ENCODE peak calls at places on chromosomes 13 and 19, in four cellular contexts. I is GM12878, M is H1, P is K562. X is an unnamed sample.
A peak's percentile ranks its signal among the peaks of the same experiment; 100 is the strongest.

GRCh38 chr19:42466521-42467436 is 24.0 kb upstream of the CXCL17 start:
- DNase-seq in P (no peak), I (no peak), M (no peak), X (no peak)

GRCh38 chr19:47247308-47247990 is 8.9 kb upstream of the CCDC9 start:
- DNase-seq in I (no peak), P (peak; percentile 64), M (peak; percentile 92), X (peak; percentile 56)

GRCh38 chr19:35458821-35459391 is 10.8 kb downstream of the FFAR2 start:
- DNase-seq in M (no peak), I (peak; percentile 64), P (no peak), X (peak; percentile 92)

GRCh38 chr19:42282036-42282762 is 13.1 kb downstream of the CIC start:
- DNase-seq in P (no peak), I (no peak), M (peak; percentile 68), X (no peak)

GRCh38 chr13:26051231-26052135 is at the start of gene SHISA2:
- DNase-seq in P (no peak), M (peak; percentile 79), I (no peak), X (no peak)

GRCh38 chr13:114130708-114131580 is 1.5 kb downstream of the RASA3 start:
- DNase-seq in M (no peak), I (no peak), P (peak; percentile 29), X (no peak)

GRCh38 chr13:67466569-67466968 is 236.4 kb upstream of the PCDH9 start:
- DNase-seq in I (no peak), M (no peak), P (no peak), X (no peak)

GRCh38 chr13:106385669-106386068 is 149.8 kb downstream of the EFNB2 start:
- DNase-seq in I (no peak), M (no peak), P (no peak), X (no peak)

GRCh38 chr19:44653977-44654784 is 10.5 kb downstream of the PVR start:
- DNase-seq in M (peak; percentile 83), I (peak; percentile 38), P (peak; percentile 57), X (peak; percentile 36)

GRCh38 chr19:39140195-39140516 is 14.6 kb downstream of the PAK4 start:
- DNase-seq in M (no peak), I (no peak), P (no peak), X (no peak)

GRCh38 chr19:41933693-41934426 is 5.6 kb upstream of the ERFL start:
- DNase-seq in M (no peak), I (no peak), P (no peak), X (no peak)

GRCh38 chr19:38709119-38709518 is 35.2 kb downstream of the CAPN12 start:
- DNase-seq in I (no peak), M (no peak), P (no peak), X (no peak)

GRCh38 chr19:4567584-4568071 is 8.1 kb upstream of the SEMA6B start:
- DNase-seq in I (no peak), M (peak; percentile 99), P (peak; percentile 87), X (peak; percentile 40)

GRCh38 chr13:73708393-73708985 is 425.7 kb downstream of the KLF12 start:
- DNase-seq in M (no peak), I (no peak), P (peak; percentile 36), X (peak; percentile 59)

GRCh38 chr13:79141082-79141481 is 265.0 kb downstream of the RBM26 start:
- DNase-seq in P (no peak), M (no peak), I (no peak), X (no peak)

GRCh38 chr19:42276821-42277220 is 7.8 kb downstream of the CIC start:
- DNase-seq in I (no peak), M (no peak), P (no peak), X (no peak)

GRCh38 chr13:71979616-71980015 is 112.6 kb upstream of the DACH1 start:
- DNase-seq in P (no peak), M (peak; percentile 49), I (no peak), X (peak; percentile 4)

GRCh38 chr13:79541426-79542049 is 60.6 kb downstream of the NDFIP2 start:
- DNase-seq in I (peak; percentile 49), P (peak; percentile 20), M (no peak), X (peak; percentile 62)

GRCh38 chr19:13093407-13094284 is 9.0 kb downstream of the LYL1 start:
- DNase-seq in I (no peak), P (peak; percentile 83), M (peak; percentile 89), X (peak; percentile 76)

GRCh38 chr19:13090511-13091231 is 12.0 kb downstream of the LYL1 start:
- DNase-seq in P (no peak), I (no peak), M (no peak), X (no peak)

GRCh38 chr19:13092608-13093260 is 9.9 kb downstream of the LYL1 start:
- DNase-seq in M (no peak), P (no peak), I (no peak), X (peak; percentile 13)

GRCh38 chr19:13091400-13092161 is 11.1 kb downstream of the LYL1 start:
- DNase-seq in P (no peak), M (peak; percentile 65), I (no peak), X (no peak)

GRCh38 chr19:13092206-13092605 is 10.5 kb downstream of the LYL1 start:
- DNase-seq in P (no peak), I (no peak), M (no peak), X (no peak)
- TF ChIP-seq EZH2 in P (no peak), I (no peak), M (no peak), X (no peak)

GRCh38 chr19:6110360-6110977 is at the start of gene RFX2:
- DNase-seq in I (peak; percentile 88), M (peak; percentile 97), P (peak; percentile 97), X (peak; percentile 96)

GRCh38 chr19:6113616-6114188 is 3.4 kb upstream of the RFX2 start:
- DNase-seq in M (no peak), I (no peak), P (no peak), X (no peak)

GRCh38 chr19:6105444-6105843 is 4.9 kb downstream of the RFX2 start:
- DNase-seq in P (no peak), M (no peak), I (no peak), X (no peak)

GRCh38 chr19:6109947-6110346 is 353 bp downstream of the RFX2 start:
- DNase-seq in P (no peak), I (no peak), M (no peak), X (no peak)

DNA sequence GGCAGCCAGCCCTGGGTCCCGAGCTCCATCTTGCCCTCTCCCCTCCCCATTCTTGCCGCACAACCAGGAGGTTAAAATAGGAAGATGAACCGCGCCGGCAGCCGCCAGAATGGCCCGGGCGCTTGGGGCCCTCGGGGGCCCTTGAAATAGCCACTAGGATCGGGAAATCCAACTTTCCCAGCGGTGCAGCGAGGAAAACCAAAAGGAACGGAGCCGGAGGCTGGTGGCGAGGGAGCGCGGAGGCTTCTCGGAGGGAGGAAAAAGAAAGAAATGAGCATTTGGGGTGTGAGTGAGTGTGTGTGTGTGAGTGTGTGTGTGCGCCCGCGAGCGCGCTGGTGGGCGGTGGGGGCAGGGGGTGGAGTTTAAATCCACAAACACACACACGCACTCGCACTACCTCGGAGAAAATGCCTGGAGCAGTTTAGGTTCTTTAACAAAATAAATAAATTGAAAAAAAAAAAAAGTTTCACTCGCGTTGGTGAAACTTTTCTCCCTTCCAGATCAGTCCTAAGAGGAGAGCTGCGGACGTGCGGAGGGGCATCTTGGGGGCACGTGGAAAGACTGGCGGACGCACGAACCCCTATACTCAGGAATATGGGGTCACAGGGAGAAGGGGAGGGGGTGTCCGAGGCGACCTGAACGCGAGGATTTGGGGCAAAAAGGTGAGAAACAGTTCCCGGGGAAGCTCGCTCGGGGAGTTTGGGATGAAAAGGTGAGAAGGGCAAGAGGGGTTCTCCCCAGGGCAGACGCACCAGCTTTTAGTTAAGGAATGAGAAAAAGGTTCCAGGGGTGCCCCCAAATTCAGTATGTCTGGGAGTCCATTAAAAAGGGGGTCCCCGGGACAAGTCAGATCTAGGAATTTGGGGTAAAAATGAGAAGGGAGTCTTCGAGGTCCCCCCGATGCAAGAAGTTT is 1.3 kb downstream of the RFX2 start:
- DNase-seq in M (peak; percentile 54), P (peak; percentile 37), I (no peak), X (no peak)
- TF ChIP-seq HDAC2 in M (no peak), P (peak; percentile 48), I (no peak), X (no peak)

GRCh38 chr13:22243519-22244197 is 572.8 kb downstream of the FGF9 start:
- DNase-seq in I (no peak), M (no peak), P (no peak), X (no peak)

GRCh38 chr13:22235950-22236290 is 565.0 kb downstream of the FGF9 start:
- DNase-seq in M (peak; percentile 59), P (no peak), I (no peak), X (no peak)

GRCh38 chr13:22238269-22238668 is 567.4 kb downstream of the FGF9 start:
- DNase-seq in P (no peak), I (no peak), M (no peak), X (no peak)

GRCh38 chr13:22235285-22235949 is 564.5 kb downstream of the FGF9 start:
- DNase-seq in M (no peak), P (no peak), I (no peak), X (no peak)

DNA sequence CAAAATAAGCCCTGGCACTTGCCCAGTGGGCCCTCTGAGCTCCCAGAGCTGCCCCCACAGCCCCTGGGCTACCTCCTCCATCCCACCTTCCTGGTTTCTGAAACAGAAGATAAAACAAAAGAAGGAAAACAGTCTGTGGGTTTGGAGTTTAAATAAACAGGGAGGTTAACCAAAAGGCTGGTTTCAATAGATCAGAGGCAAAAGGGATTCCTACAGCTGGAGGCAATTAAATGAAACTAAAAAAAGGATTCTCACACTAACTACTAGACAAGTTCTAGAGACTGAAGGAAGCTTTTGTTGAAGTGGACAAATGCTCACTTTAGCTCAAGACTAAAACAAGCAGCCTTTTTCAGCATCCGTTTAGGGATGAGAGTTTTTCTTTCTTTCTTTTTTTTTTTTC is 569.8 kb downstream of the FGF9 start:
- DNase-seq in P (no peak), M (no peak), I (no peak), X (no peak)
- TF ChIP-seq EZH2 in P (no peak), M (no peak), I (no peak), X (no peak)

GRCh38 chr19:10717356-10718204 is at the start of gene DNM2:
- DNase-seq in M (peak; percentile 100), I (peak; percentile 100), P (peak; percentile 95), X (peak; percentile 100)

GRCh38 chr19:10717054-10717355 is 874 bp upstream of the DNM2 start:
- DNase-seq in I (no peak), M (no peak), P (no peak), X (no peak)

GRCh38 chr19:10720607-10721125 is 2.8 kb downstream of the DNM2 start:
- DNase-seq in M (no peak), I (no peak), P (no peak), X (no peak)

GRCh38 chr19:10719466-10719961 is 1.6 kb downstream of the DNM2 start:
- DNase-seq in P (peak; percentile 60), M (no peak), I (no peak), X (no peak)

DNA sequence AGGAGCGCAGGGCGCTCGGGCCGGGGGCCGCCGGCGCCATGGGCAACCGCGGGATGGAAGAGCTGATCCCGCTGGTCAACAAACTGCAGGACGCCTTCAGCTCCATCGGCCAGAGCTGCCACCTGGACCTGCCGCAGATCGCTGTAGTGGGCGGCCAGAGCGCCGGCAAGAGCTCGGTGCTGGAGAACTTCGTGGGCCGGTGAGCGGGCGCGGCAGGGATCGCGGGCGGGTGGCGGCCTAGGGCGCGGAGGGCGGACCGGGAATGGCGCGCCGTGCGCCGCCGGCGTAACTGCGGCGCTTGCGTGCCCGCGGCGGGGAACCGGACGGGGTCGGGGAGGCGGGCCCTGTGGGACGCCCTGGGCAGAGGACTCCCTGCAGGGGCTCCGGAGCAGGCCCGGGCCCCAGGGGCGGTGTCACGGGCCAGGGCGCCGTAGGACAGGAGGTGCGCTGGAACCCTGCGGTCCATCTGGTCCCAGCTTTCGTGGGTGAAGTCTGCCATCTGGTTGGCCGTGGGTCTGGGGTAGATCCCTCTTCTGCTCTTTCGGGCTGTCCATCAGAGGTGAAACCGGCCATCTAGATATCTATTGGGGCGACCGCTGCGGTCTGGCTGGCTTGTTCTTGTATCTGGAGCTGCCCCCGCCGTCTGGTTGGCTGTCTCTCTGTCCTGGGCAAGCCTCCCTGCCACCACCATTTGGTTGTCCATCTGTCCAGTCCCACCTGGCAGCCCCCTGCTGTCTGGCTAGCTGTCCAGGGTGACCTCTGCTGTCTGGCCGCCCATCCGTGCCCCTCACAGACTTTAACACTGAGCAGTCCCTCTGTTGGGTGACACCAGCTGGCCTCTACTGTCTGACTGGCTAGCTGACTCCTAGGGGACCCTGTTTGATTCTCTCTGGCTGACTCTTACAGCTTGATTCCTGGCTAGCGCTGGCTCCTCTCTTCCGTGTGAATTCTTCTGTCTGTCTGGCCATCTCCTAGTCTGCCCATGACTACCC is 622 bp downstream of the DNM2 start:
- DNase-seq in I (no peak), M (peak; percentile 72), P (peak; percentile 73), X (no peak)
- TF ChIP-seq HDAC2 in I (no peak), M (no peak), P (no peak), X (no peak)